ENCODE peak calls at places on chromosomes 12 and 14, in seven cellular contexts. One of them, this sample, is unnamed.

GRCh38 chr14:102213984-102214658 is 74.4 kb downstream of the WDR20 start:
- DNase-seq in Peyer's patch: no peak
- DNase-seq in astrocyte of the spinal cord: no peak
- DNase-seq in OCI-LY7: peak; percentile 18
- DNase-seq in fibroblast of lung: no peak
- DNase-seq in mesothelial cell of epicardium: no peak
- DNase-seq in RWPE1: no peak
- DNase-seq in this sample: no peak

GRCh38 chr12:118373628-118374027 is 921 bp upstream of the TAOK3 start:
- DNase-seq in mesothelial cell of epicardium: no peak
- DNase-seq in OCI-LY7: no peak
- DNase-seq in RWPE1: no peak
- DNase-seq in fibroblast of lung: no peak
- DNase-seq in astrocyte of the spinal cord: no peak
- DNase-seq in Peyer's patch: no peak
- DNase-seq in this sample: no peak

GRCh38 chr12:100651694-100652093 is 78.2 kb downstream of the GAS2L3 start:
- DNase-seq in mesothelial cell of epicardium: no peak
- DNase-seq in OCI-LY7: no peak
- DNase-seq in Peyer's patch: no peak
- DNase-seq in fibroblast of lung: peak; percentile 17
- DNase-seq in RWPE1: no peak
- DNase-seq in astrocyte of the spinal cord: no peak
- DNase-seq in this sample: no peak

GRCh38 chr14:39303100-39303499 is 69.4 kb downstream of the MIA2 start:
- DNase-seq in mesothelial cell of epicardium: no peak
- DNase-seq in Peyer's patch: no peak
- DNase-seq in fibroblast of lung: peak; percentile 10
- DNase-seq in RWPE1: no peak
- DNase-seq in astrocyte of the spinal cord: no peak
- DNase-seq in OCI-LY7: no peak
- DNase-seq in this sample: no peak

GRCh38 chr14:79693935-79694334 is 517.4 kb downstream of the DIO2 start:
- DNase-seq in fibroblast of lung: no peak
- DNase-seq in Peyer's patch: no peak
- DNase-seq in OCI-LY7: no peak
- DNase-seq in mesothelial cell of epicardium: no peak
- DNase-seq in astrocyte of the spinal cord: no peak
- DNase-seq in RWPE1: no peak
- DNase-seq in this sample: no peak

GRCh38 chr12:12563529-12563928 is 866 bp upstream of the DUSP16 start:
- DNase-seq in Peyer's patch: no peak
- DNase-seq in mesothelial cell of epicardium: no peak
- DNase-seq in RWPE1: no peak
- DNase-seq in astrocyte of the spinal cord: peak; percentile 14
- DNase-seq in fibroblast of lung: peak; percentile 60
- DNase-seq in OCI-LY7: no peak
- DNase-seq in this sample: no peak

GRCh38 chr14:45610303-45610702 is 357.3 kb upstream of the MIS18BP1 start:
- DNase-seq in Peyer's patch: no peak
- DNase-seq in RWPE1: peak; percentile 12
- DNase-seq in fibroblast of lung: peak; percentile 1
- DNase-seq in OCI-LY7: no peak
- DNase-seq in astrocyte of the spinal cord: peak; percentile 26
- DNase-seq in mesothelial cell of epicardium: no peak
- DNase-seq in this sample: no peak

GRCh38 chr12:25592725-25593495 is 39.8 kb upstream of the LMNTD1 start:
- DNase-seq in OCI-LY7: no peak
- DNase-seq in Peyer's patch: no peak
- DNase-seq in astrocyte of the spinal cord: no peak
- DNase-seq in RWPE1: no peak
- DNase-seq in mesothelial cell of epicardium: no peak
- DNase-seq in fibroblast of lung: no peak
- DNase-seq in this sample: no peak

GRCh38 chr14:69710378-69710777 is 56.6 kb upstream of the SRSF5 start:
- DNase-seq in RWPE1: no peak
- DNase-seq in astrocyte of the spinal cord: no peak
- DNase-seq in fibroblast of lung: no peak
- DNase-seq in OCI-LY7: no peak
- DNase-seq in Peyer's patch: no peak
- DNase-seq in mesothelial cell of epicardium: no peak
- DNase-seq in this sample: no peak

GRCh38 chr12:7017870-7018349 is 366 bp downstream of the LPCAT3 start:
- DNase-seq in astrocyte of the spinal cord: no peak
- DNase-seq in fibroblast of lung: no peak
- DNase-seq in Peyer's patch: peak; percentile 72
- DNase-seq in mesothelial cell of epicardium: no peak
- DNase-seq in RWPE1: peak; percentile 32
- DNase-seq in OCI-LY7: no peak
- DNase-seq in this sample: peak; percentile 51

GRCh38 chr12:89494411-89495231 is 30.0 kb downstream of the GALNT4 start:
- DNase-seq in Peyer's patch: no peak
- DNase-seq in astrocyte of the spinal cord: no peak
- DNase-seq in OCI-LY7: no peak
- DNase-seq in RWPE1: no peak
- DNase-seq in fibroblast of lung: peak; percentile 55
- DNase-seq in mesothelial cell of epicardium: no peak
- DNase-seq in this sample: peak; percentile 73

GRCh38 chr12:99983721-99984258 is 946 bp downstream of the ANKS1B start:
- DNase-seq in RWPE1: no peak
- DNase-seq in astrocyte of the spinal cord: no peak
- DNase-seq in OCI-LY7: no peak
- DNase-seq in fibroblast of lung: no peak
- DNase-seq in Peyer's patch: no peak
- DNase-seq in mesothelial cell of epicardium: no peak
- DNase-seq in this sample: no peak

GRCh38 chr12:12172106-12172511 is 94.7 kb downstream of the LRP6 start:
- DNase-seq in RWPE1: peak; percentile 15
- DNase-seq in mesothelial cell of epicardium: no peak
- DNase-seq in OCI-LY7: no peak
- DNase-seq in astrocyte of the spinal cord: peak; percentile 65
- DNase-seq in Peyer's patch: no peak
- DNase-seq in fibroblast of lung: peak; percentile 70
- DNase-seq in this sample: peak; percentile 75

GRCh38 chr12:69405466-69405865 is 45.9 kb downstream of the YEATS4 start:
- DNase-seq in astrocyte of the spinal cord: peak; percentile 96
- DNase-seq in mesothelial cell of epicardium: no peak
- DNase-seq in OCI-LY7: no peak
- DNase-seq in RWPE1: peak; percentile 80
- DNase-seq in Peyer's patch: no peak
- DNase-seq in fibroblast of lung: peak; percentile 100
- DNase-seq in this sample: no peak

GRCh38 chr12:96235497-96235826 is 41.3 kb downstream of the ELK3 start:
- DNase-seq in Peyer's patch: no peak
- DNase-seq in RWPE1: no peak
- DNase-seq in fibroblast of lung: no peak
- DNase-seq in astrocyte of the spinal cord: peak; percentile 33
- DNase-seq in mesothelial cell of epicardium: no peak
- DNase-seq in OCI-LY7: no peak
- DNase-seq in this sample: no peak

GRCh38 chr14:68846466-68846865 is 53.6 kb upstream of the ZFP36L1 start:
- DNase-seq in RWPE1: no peak
- DNase-seq in mesothelial cell of epicardium: no peak
- DNase-seq in astrocyte of the spinal cord: no peak
- DNase-seq in fibroblast of lung: no peak
- DNase-seq in Peyer's patch: no peak
- DNase-seq in OCI-LY7: no peak
- DNase-seq in this sample: no peak

GRCh38 chr12:976644-977043 is 14.4 kb upstream of the ERC1 start:
- DNase-seq in Peyer's patch: no peak
- DNase-seq in RWPE1: no peak
- DNase-seq in mesothelial cell of epicardium: no peak
- DNase-seq in astrocyte of the spinal cord: no peak
- DNase-seq in fibroblast of lung: no peak
- DNase-seq in OCI-LY7: no peak
- DNase-seq in this sample: no peak

GRCh38 chr12:60148109-60148508 is 552.3 kb downstream of the SLC16A7 start:
- DNase-seq in fibroblast of lung: peak; percentile 98
- DNase-seq in astrocyte of the spinal cord: peak; percentile 87
- DNase-seq in RWPE1: peak; percentile 21
- DNase-seq in Peyer's patch: no peak
- DNase-seq in mesothelial cell of epicardium: no peak
- DNase-seq in OCI-LY7: no peak
- DNase-seq in this sample: no peak

GRCh38 chr12:79681008-79681590 is 9.7 kb downstream of the PAWR start:
- DNase-seq in RWPE1: no peak
- DNase-seq in astrocyte of the spinal cord: peak; percentile 71
- DNase-seq in OCI-LY7: no peak
- DNase-seq in Peyer's patch: no peak
- DNase-seq in mesothelial cell of epicardium: no peak
- DNase-seq in fibroblast of lung: peak; percentile 86
- DNase-seq in this sample: no peak

GRCh38 chr14:106024983-106025604 is 498.7 kb downstream of the TMEM121 start:
- DNase-seq in RWPE1: no peak
- DNase-seq in OCI-LY7: no peak
- DNase-seq in Peyer's patch: peak; percentile 56
- DNase-seq in fibroblast of lung: no peak
- DNase-seq in mesothelial cell of epicardium: no peak
- DNase-seq in astrocyte of the spinal cord: no peak
- DNase-seq in this sample: peak; percentile 52

GRCh38 chr12:124299628-124300388 is 4.9 kb downstream of the RFLNA start:
- DNase-seq in OCI-LY7: no peak
- DNase-seq in fibroblast of lung: peak; percentile 23
- DNase-seq in RWPE1: no peak
- DNase-seq in Peyer's patch: no peak
- DNase-seq in mesothelial cell of epicardium: no peak
- DNase-seq in astrocyte of the spinal cord: peak; percentile 12
- DNase-seq in this sample: no peak

GRCh38 chr14:50173891-50174290 is 57.5 kb downstream of the SOS2 start:
- DNase-seq in fibroblast of lung: peak; percentile 51
- DNase-seq in OCI-LY7: no peak
- DNase-seq in Peyer's patch: no peak
- DNase-seq in RWPE1: no peak
- DNase-seq in astrocyte of the spinal cord: peak; percentile 32
- DNase-seq in mesothelial cell of epicardium: no peak
- DNase-seq in this sample: no peak

GRCh38 chr14:81400202-81400678 is at the start of gene STON2:
- DNase-seq in OCI-LY7: no peak
- DNase-seq in Peyer's patch: peak; percentile 58
- DNase-seq in RWPE1: peak; percentile 82
- DNase-seq in fibroblast of lung: peak; percentile 70
- DNase-seq in mesothelial cell of epicardium: no peak
- DNase-seq in astrocyte of the spinal cord: peak; percentile 75
- DNase-seq in this sample: peak; percentile 44

GRCh38 chr14:90111895-90112534 is 50.2 kb downstream of the KCNK13 start:
- DNase-seq in OCI-LY7: no peak
- DNase-seq in mesothelial cell of epicardium: no peak
- DNase-seq in RWPE1: peak; percentile 83
- DNase-seq in astrocyte of the spinal cord: peak; percentile 74
- DNase-seq in Peyer's patch: no peak
- DNase-seq in fibroblast of lung: peak; percentile 89
- DNase-seq in this sample: no peak

GRCh38 chr12:124720019-124720686 is 143.5 kb downstream of the SCARB1 start:
- DNase-seq in OCI-LY7: no peak
- DNase-seq in astrocyte of the spinal cord: peak; percentile 87
- DNase-seq in mesothelial cell of epicardium: no peak
- DNase-seq in Peyer's patch: no peak
- DNase-seq in fibroblast of lung: peak; percentile 90
- DNase-seq in RWPE1: peak; percentile 68
- DNase-seq in this sample: no peak

GRCh38 chr12:46401703-46402102 is 29.1 kb upstream of the SLC38A2 start:
- DNase-seq in Peyer's patch: no peak
- DNase-seq in mesothelial cell of epicardium: no peak
- DNase-seq in OCI-LY7: no peak
- DNase-seq in fibroblast of lung: peak; percentile 73
- DNase-seq in astrocyte of the spinal cord: peak; percentile 61
- DNase-seq in RWPE1: no peak
- DNase-seq in this sample: no peak

GRCh38 chr14:82854131-82854530 is 1320.5 kb upstream of the SEL1L start:
- DNase-seq in fibroblast of lung: no peak
- DNase-seq in astrocyte of the spinal cord: no peak
- DNase-seq in mesothelial cell of epicardium: no peak
- DNase-seq in RWPE1: no peak
- DNase-seq in Peyer's patch: no peak
- DNase-seq in OCI-LY7: no peak
- DNase-seq in this sample: no peak

GRCh38 chr12:29309320-29309902 is 71.6 kb downstream of the ERGIC2 start:
- DNase-seq in RWPE1: peak; percentile 2
- DNase-seq in astrocyte of the spinal cord: peak; percentile 35
- DNase-seq in Peyer's patch: no peak
- DNase-seq in OCI-LY7: peak; percentile 16
- DNase-seq in fibroblast of lung: peak; percentile 28
- DNase-seq in mesothelial cell of epicardium: no peak
- DNase-seq in this sample: no peak
- TF ChIP-seq CTCF in RWPE1: peak; percentile 17
- TF ChIP-seq CTCF in astrocyte of the spinal cord: peak; percentile 46
- TF ChIP-seq CTCF in Peyer's patch: peak; percentile 28
- TF ChIP-seq CTCF in OCI-LY7: peak; percentile 77
- TF ChIP-seq CTCF in fibroblast of lung: no peak
- TF ChIP-seq CTCF in mesothelial cell of epicardium: peak; percentile 43
- TF ChIP-seq CTCF in this sample: peak; percentile 27

GRCh38 chr14:55599250-55599879 is 19.4 kb downstream of the KTN1 start:
- DNase-seq in fibroblast of lung: no peak
- DNase-seq in mesothelial cell of epicardium: no peak
- DNase-seq in Peyer's patch: peak; percentile 82
- DNase-seq in OCI-LY7: no peak
- DNase-seq in RWPE1: peak; percentile 20
- DNase-seq in astrocyte of the spinal cord: no peak
- DNase-seq in this sample: no peak
- TF ChIP-seq CTCF in fibroblast of lung: no peak
- TF ChIP-seq CTCF in mesothelial cell of epicardium: no peak
- TF ChIP-seq CTCF in Peyer's patch: no peak
- TF ChIP-seq CTCF in OCI-LY7: no peak
- TF ChIP-seq CTCF in RWPE1: no peak
- TF ChIP-seq CTCF in astrocyte of the spinal cord: no peak
- TF ChIP-seq CTCF in this sample: no peak

DNA sequence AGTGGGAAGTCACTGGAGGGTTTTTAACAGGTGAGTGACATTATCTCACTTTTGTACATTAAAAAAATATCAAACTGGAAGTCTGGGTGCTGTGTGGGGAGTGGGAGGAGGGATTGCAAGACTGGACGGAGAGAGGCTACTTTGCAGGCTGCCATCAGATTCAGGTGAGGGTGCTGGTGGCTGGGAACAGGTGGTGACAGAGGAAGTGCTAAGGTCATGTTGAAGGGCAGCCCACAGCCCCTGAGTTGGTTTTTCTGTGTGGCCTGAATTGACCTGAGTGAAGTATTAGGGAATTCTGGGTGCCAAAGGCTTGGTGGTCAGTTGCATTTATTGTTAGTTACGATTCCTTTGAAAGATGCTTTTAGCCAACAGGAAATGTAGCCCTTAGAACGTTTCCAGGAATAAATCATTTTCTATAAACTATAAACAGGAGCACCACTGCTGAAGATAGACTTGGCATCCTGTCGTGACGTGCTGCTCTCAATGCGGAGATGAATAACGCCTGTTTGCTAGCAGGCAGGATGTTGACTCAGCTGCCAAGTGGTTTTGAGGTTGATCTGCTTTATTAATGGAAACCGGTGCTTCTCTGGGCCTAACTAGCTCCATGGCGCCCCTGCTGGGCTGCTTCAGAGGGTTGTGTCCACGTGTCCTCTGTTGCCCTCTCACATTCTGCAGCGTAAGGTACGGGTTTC is 707.5 kb upstream of the TMEM132C start:
- DNase-seq in Peyer's patch: peak; percentile 59
- DNase-seq in RWPE1: peak; percentile 52
- DNase-seq in mesothelial cell of epicardium: no peak
- DNase-seq in OCI-LY7: peak; percentile 56
- DNase-seq in fibroblast of lung: peak; percentile 99
- DNase-seq in astrocyte of the spinal cord: peak; percentile 97
- DNase-seq in this sample: peak; percentile 90
- TF ChIP-seq CTCF in Peyer's patch: peak; percentile 16
- TF ChIP-seq CTCF in RWPE1: no peak
- TF ChIP-seq CTCF in mesothelial cell of epicardium: no peak
- TF ChIP-seq CTCF in OCI-LY7: peak; percentile 68
- TF ChIP-seq CTCF in fibroblast of lung: peak; percentile 64
- TF ChIP-seq CTCF in astrocyte of the spinal cord: peak; percentile 88
- TF ChIP-seq CTCF in this sample: peak; percentile 55

GRCh38 chr12:54232790-54233189 is 44.0 kb upstream of the SMUG1 start:
- DNase-seq in Peyer's patch: no peak
- DNase-seq in mesothelial cell of epicardium: no peak
- DNase-seq in RWPE1: no peak
- DNase-seq in OCI-LY7: no peak
- DNase-seq in astrocyte of the spinal cord: peak; percentile 52
- DNase-seq in fibroblast of lung: peak; percentile 82
- DNase-seq in this sample: no peak
- TF ChIP-seq CTCF in Peyer's patch: no peak
- TF ChIP-seq CTCF in mesothelial cell of epicardium: peak; percentile 28
- TF ChIP-seq CTCF in RWPE1: no peak
- TF ChIP-seq CTCF in OCI-LY7: no peak
- TF ChIP-seq CTCF in astrocyte of the spinal cord: no peak
- TF ChIP-seq CTCF in fibroblast of lung: no peak
- TF ChIP-seq CTCF in this sample: no peak